ENCODE peak calls at places on chromosomes 3 and 15, in eight cellular contexts. G is uterus, D is ovary, Q is heart left ventricle, O is suprapubic skin, E is esophagus muscularis mucosa, L is Peyer's patch, C is sigmoid colon. N is an unnamed sample. For H3K36me3 and H3K27me3, the result is how much of the 10 kb centered on the place peaks cover.

GRCh38 chr15:76310470-76311070 is 699 bp downstream of the ETFA start:
- DNase-seq in G (no peak), D (no peak), Q (no peak), O (no peak), E (no peak), L (no peak), C (no peak), N (no peak)

GRCh38 chr3:93906245-93906644 is 67.5 kb downstream of the PROS1 start:
- DNase-seq in G (no peak), D (peak), Q (peak), O (no peak), E (no peak), L (no peak), C (no peak), N (no peak)

GRCh38 chr15:78407889-78408640 is 30.0 kb upstream of the IREB2 start:
- DNase-seq in G (no peak), D (no peak), Q (no peak), O (no peak), E (no peak), L (no peak), C (no peak), N (no peak)

GRCh38 chr15:50046868-50047267 is 72.2 kb downstream of the ATP8B4 start:
- DNase-seq in G (no peak), D (no peak), Q (no peak), O (no peak), E (no peak), L (no peak), C (no peak), N (no peak)

GRCh38 chr3:148707596-148708386 is 10.1 kb downstream of the AGTR1 start:
- DNase-seq in G (no peak), D (no peak), Q (no peak), O (no peak), E (no peak), L (no peak), C (no peak), N (no peak)

GRCh38 chr3:32707026-32707370 is 22.0 kb downstream of the CNOT10 start:
- DNase-seq in G (no peak), D (no peak), Q (no peak), O (no peak), E (no peak), L (no peak), C (no peak), N (no peak)

GRCh38 chr3:126113238-126113555 is 29.3 kb upstream of the SLC41A3 start:
- DNase-seq in G (peak), D (no peak), Q (no peak), O (peak), E (no peak), L (no peak), C (peak), N (no peak)

GRCh38 chr3:136955813-136956212 is 2.0 kb upstream of the IL20RB start:
- DNase-seq in G (no peak), D (no peak), Q (no peak), O (no peak), E (no peak), L (no peak), C (no peak), N (no peak)

GRCh38 chr3:133506215-133506901 is 67.1 kb upstream of the CDV3 start:
- DNase-seq in G (no peak), D (no peak), Q (no peak), O (no peak), E (peak), L (peak), C (no peak), N (no peak)

GRCh38 chr15:72163719-72164118 is 33.9 kb downstream of the GRAMD2A start:
- DNase-seq in G (no peak), D (no peak), Q (no peak), O (no peak), E (no peak), L (no peak), C (no peak), N (no peak)

GRCh38 chr15:89359471-89360293 is 25.1 kb upstream of the POLG start:
- DNase-seq in G (no peak), D (no peak), Q (no peak), O (no peak), E (no peak), L (no peak), C (no peak), N (no peak)

GRCh38 chr15:73240864-73241499 is 127.8 kb downstream of the HCN4 start:
- DNase-seq in G (peak), D (peak), Q (peak), O (peak), E (no peak), L (peak), C (no peak), N (no peak)

GRCh38 chr3:58994746-58995330 is 55.0 kb downstream of the CFAP20DC start:
- DNase-seq in G (no peak), D (no peak), Q (no peak), O (no peak), E (no peak), L (no peak), C (no peak), N (no peak)

GRCh38 chr3:37054370-37054769 is 61.1 kb downstream of the MLH1 start:
- DNase-seq in G (no peak), D (no peak), Q (no peak), O (no peak), E (no peak), L (no peak), C (no peak), N (no peak)

GRCh38 chr3:115160295-115160694 is 13.2 kb upstream of the ZBTB20 start:
- DNase-seq in G (no peak), D (no peak), Q (no peak), O (no peak), E (no peak), L (no peak), C (no peak), N (no peak)

GRCh38 chr3:171256445-171257250 is 203.6 kb downstream of the TNIK start:
- DNase-seq in G (no peak), D (no peak), Q (no peak), O (no peak), E (no peak), L (no peak), C (no peak), N (no peak)

GRCh38 chr3:13111874-13112520 is 38.8 kb upstream of the IQSEC1 start:
- DNase-seq in G (no peak), D (no peak), Q (no peak), O (no peak), E (no peak), L (no peak), C (peak), N (peak)
- TF ChIP-seq CTCF in G (no peak), D (no peak), Q (no peak), O (no peak), E (no peak), L (no peak), C (no peak), N (no peak)

GRCh38 chr3:44920081-44920480 is 45.7 kb downstream of the TGM4 start:
- DNase-seq in G (no peak), D (no peak), Q (no peak), O (peak), E (no peak), L (no peak), C (no peak), N (no peak)
- H3K36me3 ChIP-seq in G (under half), D (under half), Q (under half), O (under half), E (under half), L (under half), C (under half), N (under half)

DNA sequence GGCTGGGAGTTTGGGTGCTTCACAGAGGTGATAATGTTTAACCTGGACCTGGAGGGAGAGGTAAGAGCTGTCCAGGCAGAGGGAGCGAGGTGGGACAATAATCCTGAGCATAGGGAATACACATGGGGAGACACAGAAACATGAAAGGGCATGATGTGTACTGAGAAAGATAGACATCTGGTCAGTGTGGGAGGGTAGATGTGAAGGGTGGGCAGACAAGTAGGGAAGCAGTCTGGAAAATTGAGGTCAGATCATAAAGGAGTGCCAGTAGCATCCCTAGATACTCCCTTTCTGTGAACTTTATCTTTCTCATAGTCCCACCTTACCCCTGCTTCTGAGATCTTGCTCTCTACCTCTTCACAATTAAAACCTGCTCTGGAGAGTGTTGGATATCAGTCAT is 12.0 kb upstream of the GLCE start:
- DNase-seq in G (no peak), D (no peak), Q (no peak), O (no peak), E (no peak), L (no peak), C (no peak), N (no peak)
- H3K27me3 ChIP-seq in G (under half), D (under half), Q (under half), O (under half), E (under half), L (under half), C (under half), N (under half)

GRCh38 chr3:193884652-193885051 is 251.3 kb upstream of the HES1 start:
- DNase-seq in G (no peak), D (no peak), Q (no peak), O (peak), E (no peak), L (no peak), C (peak), N (peak)
- TF ChIP-seq CTCF in G (no peak), D (no peak), Q (no peak), O (no peak), E (no peak), L (no peak), C (no peak), N (no peak)

GRCh38 chr15:63765338-63765737 is 68.4 kb downstream of the HERC1 start:
- DNase-seq in G (no peak), D (no peak), Q (no peak), O (no peak), E (no peak), L (no peak), C (no peak), N (no peak)

GRCh38 chr15:63764124-63764827 is 69.5 kb downstream of the HERC1 start:
- DNase-seq in G (no peak), D (no peak), Q (no peak), O (no peak), E (no peak), L (no peak), C (no peak), N (no peak)

GRCh38 chr15:63764912-63765311 is 68.8 kb downstream of the HERC1 start:
- DNase-seq in G (no peak), D (no peak), Q (no peak), O (no peak), E (no peak), L (no peak), C (no peak), N (no peak)

GRCh38 chr15:63759752-63760151 is 74.0 kb downstream of the HERC1 start:
- DNase-seq in G (no peak), D (no peak), Q (no peak), O (no peak), E (no peak), L (no peak), C (no peak), N (no peak)

GRCh38 chr15:63763476-63764123 is 70.1 kb downstream of the HERC1 start:
- DNase-seq in G (no peak), D (no peak), Q (no peak), O (no peak), E (no peak), L (no peak), C (no peak), N (no peak)
- H3K36me3 ChIP-seq in G (under half), D (under half), Q (under half), O (under half), E (under half), L (under half), C (under half), N (under half)

DNA sequence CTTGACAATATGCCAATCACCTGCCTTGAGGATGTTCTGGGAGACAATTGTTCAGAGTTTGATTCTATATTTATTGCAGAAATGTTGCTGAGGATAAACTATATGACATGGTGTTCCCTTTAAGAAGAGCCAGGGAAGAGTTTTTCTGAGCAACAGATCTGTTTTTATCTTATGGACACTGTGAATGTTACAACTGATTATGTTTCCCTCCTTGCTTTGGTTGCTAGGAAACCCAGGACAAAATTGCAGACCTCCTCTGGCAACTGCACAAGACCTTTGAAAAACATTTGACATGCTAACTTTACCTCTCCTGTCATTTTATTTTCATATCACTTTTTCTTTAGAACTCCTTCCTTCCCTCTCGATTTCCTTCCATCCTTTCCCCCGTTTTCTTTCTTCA is 8.2 kb upstream of the TM6SF1 start:
- DNase-seq in G (no peak), D (no peak), Q (no peak), O (no peak), E (no peak), L (no peak), C (no peak), N (no peak)
- H3K27me3 ChIP-seq in G (under half), D (under half), Q (under half), O (under half), E (under half), L (under half), C (under half), N (under half)

DNA sequence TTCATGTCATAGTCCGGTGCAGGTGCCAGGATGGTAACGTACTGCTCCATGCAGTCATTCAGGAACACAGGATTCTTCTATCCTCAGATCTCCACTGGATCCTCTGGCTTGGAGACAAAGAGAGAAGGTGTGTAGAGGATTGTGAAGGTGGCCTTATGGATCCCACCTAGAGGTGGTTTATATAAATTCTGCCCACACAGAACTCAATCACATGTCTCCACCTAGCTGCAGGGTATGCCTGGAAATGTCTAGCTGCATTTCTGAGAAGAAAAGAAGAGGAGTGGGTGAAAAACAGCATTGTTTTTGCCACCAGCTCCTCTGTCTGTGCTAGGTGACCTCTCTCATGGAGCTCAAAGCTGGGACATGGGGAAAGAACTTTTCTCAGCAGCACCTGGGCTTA is 478.7 kb downstream of the PDCD6IP start:
- DNase-seq in G (no peak), D (no peak), Q (no peak), O (no peak), E (no peak), L (no peak), C (no peak), N (no peak)
- TF ChIP-seq CTCF in G (no peak), D (no peak), Q (no peak), O (no peak), E (no peak), L (no peak), C (no peak), N (no peak)

DNA sequence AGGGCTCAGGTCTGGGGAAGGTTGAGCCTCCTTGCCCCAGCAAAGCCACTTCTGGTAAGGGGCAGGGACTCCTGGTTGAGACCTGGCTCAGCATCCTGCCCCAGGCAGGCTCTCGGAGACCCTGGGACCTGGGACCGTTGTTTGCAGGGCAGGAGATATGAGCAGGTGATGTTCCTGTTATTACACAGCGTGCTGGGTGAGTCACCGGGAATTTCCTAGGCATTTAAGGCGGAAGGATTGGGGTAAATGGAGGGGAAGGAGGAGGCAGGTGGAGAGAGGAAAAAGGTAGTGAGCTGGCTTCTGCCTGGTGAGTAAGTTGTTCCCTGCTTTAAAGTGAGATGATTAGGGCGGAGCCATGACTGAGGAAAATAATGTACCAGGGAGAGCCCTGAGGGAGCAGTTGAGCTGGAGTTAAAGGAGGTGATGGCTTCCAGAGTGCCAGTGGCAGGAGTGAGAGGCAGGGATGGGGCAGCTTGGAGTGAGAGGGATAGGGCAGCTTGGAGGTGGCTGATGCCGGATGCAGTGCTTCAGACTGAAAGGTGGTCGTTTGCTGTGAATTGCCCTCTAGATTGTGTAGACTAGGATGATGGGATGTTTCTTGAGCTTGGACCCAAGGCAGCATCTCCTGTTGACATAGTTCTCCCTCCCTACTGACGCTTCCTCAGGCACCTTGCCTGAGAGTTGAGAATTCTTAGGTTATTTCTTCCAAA is 79.4 kb downstream of the AAGAB start:
- DNase-seq in G (no peak), D (peak), Q (no peak), O (no peak), E (no peak), L (no peak), C (peak), N (no peak)
- H3K36me3 ChIP-seq in G (under half), D (under half), Q (under half), O (under half), E (under half), L (under half), C (under half), N (under half)

GRCh38 chr3:184379375-184380209 is at the start of gene CHRD:
- DNase-seq in G (peak), D (peak), Q (no peak), O (peak), E (no peak), L (no peak), C (peak), N (no peak)

GRCh38 chr3:184380627-184381260 is 890 bp downstream of the CHRD start:
- DNase-seq in G (peak), D (peak), Q (no peak), O (no peak), E (no peak), L (no peak), C (peak), N (no peak)

GRCh38 chr3:184381261-184382224 is 1.7 kb downstream of the CHRD start:
- DNase-seq in G (no peak), D (no peak), Q (no peak), O (no peak), E (no peak), L (no peak), C (peak), N (no peak)

GRCh38 chr3:184378650-184379374 is 805 bp upstream of the THPO start:
- DNase-seq in G (peak), D (no peak), Q (no peak), O (no peak), E (no peak), L (no peak), C (peak), N (no peak)

GRCh38 chr3:184380210-184380626 is 364 bp downstream of the CHRD start:
- DNase-seq in G (peak), D (peak), Q (peak), O (no peak), E (no peak), L (no peak), C (peak), N (peak)
- H3K27me3 ChIP-seq in G (under half), D (under half), Q (under half), O (under half), E (under half), L (under half), C (under half), N (under half)